ENCODE peak calls at places on chromosome 21, in eight cellular contexts. C is fibroblast of mammary gland; B is astrocyte; X is germinal center; I is AG09319; A is immature natural killer cell; K is hypothalamus; Z is activated T-helper 1 cell treated with anti-CD3 and anti-CD28 coated beads, Interleukin-12 subunit alpha, Interleukin-12 subunit beta, Interleukin-2, Interleukin-4 antibody, amounts not matched to agents 30 ng/mL and 10 ng/mL and 1 ng/mL, durations not matched to agents 14 hours and 24 hours and 36 hours. V is an unnamed sample.

GRCh38 chr21:26115346-26115745 is 55.2 kb downstream of the APP start:
- DNase-seq in I (peak; percentile 16), C (no peak), A (no peak), Z (no peak), X (no peak), K (no peak), B (no peak), V (no peak)

GRCh38 chr21:27129694-27130093 is 162.8 kb upstream of the ADAMTS5 start:
- DNase-seq in C (no peak), Z (no peak), X (no peak), A (no peak), I (no peak), K (no peak), B (no peak), V (no peak)

GRCh38 chr21:42991992-42992740 is 17.8 kb downstream of the PKNOX1 start:
- DNase-seq in I (no peak), C (peak; percentile 91), Z (no peak), A (no peak), B (peak; percentile 89), X (no peak), K (no peak), V (peak; percentile 46)

GRCh38 chr21:18461743-18462142 is 58.2 kb upstream of the TMPRSS15 start:
- DNase-seq in C (no peak), I (no peak), B (no peak), X (no peak), K (no peak), Z (no peak), A (no peak), V (no peak)

GRCh38 chr21:41848971-41849580 is 30.1 kb downstream of the PRDM15 start:
- DNase-seq in K (no peak), Z (no peak), X (no peak), A (no peak), C (no peak), I (no peak), B (no peak), V (no peak)

GRCh38 chr21:17461014-17461413 is 51.8 kb upstream of the CXADR start:
- DNase-seq in B (peak; percentile 93), X (no peak), Z (no peak), C (peak; percentile 93), A (no peak), I (no peak), K (no peak), V (no peak)

GRCh38 chr21:44450999-44451398 is 4.3 kb upstream of the LRRC3 start:
- DNase-seq in C (no peak), I (no peak), K (no peak), X (no peak), Z (no peak), A (no peak), B (no peak), V (no peak)

GRCh38 chr21:38679531-38679930 is 126.2 kb upstream of the ETS2 start:
- DNase-seq in Z (no peak), K (no peak), C (peak; percentile 60), I (no peak), X (no peak), B (peak; percentile 83), A (peak; percentile 10), V (no peak)

GRCh38 chr21:28516996-28517592 is 475.6 kb downstream of the LTN1 start:
- DNase-seq in C (peak; percentile 27), I (no peak), A (peak; percentile 54), X (peak; percentile 65), B (peak; percentile 26), K (peak; percentile 1), Z (peak; percentile 43), V (peak; percentile 92)

GRCh38 chr21:46112731-46113215 is 14.9 kb downstream of the COL6A2 start:
- DNase-seq in K (no peak), B (no peak), X (no peak), Z (no peak), C (no peak), A (no peak), I (no peak), V (no peak)

GRCh38 chr21:43912910-43913309 is 47.9 kb downstream of the AGPAT3 start:
- DNase-seq in X (no peak), K (no peak), A (no peak), Z (no peak), I (no peak), C (no peak), B (no peak), V (no peak)

GRCh38 chr21:38913120-38913975 is 107.6 kb downstream of the ETS2 start:
- DNase-seq in C (peak; percentile 84), X (no peak), K (no peak), Z (no peak), B (peak; percentile 67), A (no peak), I (no peak), V (peak; percentile 78)

GRCh38 chr21:23955130-23955873 is 1652.0 kb downstream of the MRPL39 start:
- DNase-seq in X (no peak), Z (no peak), C (no peak), A (no peak), I (no peak), B (no peak), K (no peak), V (no peak)

GRCh38 chr21:45469273-45470086 is 64.5 kb downstream of the COL18A1 start:
- DNase-seq in A (no peak), Z (no peak), X (no peak), K (peak; percentile 17), B (no peak), C (no peak), I (no peak), V (no peak)

GRCh38 chr21:41611966-41612606 is 104.1 kb upstream of the TMPRSS2 start:
- DNase-seq in K (no peak), I (no peak), A (no peak), B (peak; percentile 20), Z (no peak), C (peak; percentile 47), X (peak; percentile 45), V (peak; percentile 73)

GRCh38 chr21:38660333-38661295 is 145.1 kb upstream of the ETS2 start:
- DNase-seq in C (no peak), K (no peak), A (no peak), I (no peak), Z (no peak), X (no peak), B (no peak), V (peak; percentile 66)

GRCh38 chr21:31731112-31731801 is 661 bp downstream of the SCAF4 start:
- DNase-seq in A (peak; percentile 59), K (peak; percentile 44), I (no peak), X (peak; percentile 69), C (peak; percentile 34), Z (peak; percentile 30), B (no peak), V (peak; percentile 62)

GRCh38 chr21:46459356-46460112 is 843 bp downstream of the DIP2A start:
- DNase-seq in C (peak; percentile 44), X (no peak), Z (no peak), B (peak; percentile 27), K (no peak), A (no peak), I (no peak), V (peak; percentile 58)

GRCh38 chr21:34513109-34513675 is 1.2 kb upstream of the KCNE1 start:
- DNase-seq in B (no peak), C (peak; percentile 32), K (no peak), I (no peak), Z (no peak), X (no peak), A (no peak), V (no peak)

GRCh38 chr21:21034046-21034445 is 35.8 kb downstream of the NCAM2 start:
- DNase-seq in X (no peak), C (no peak), K (no peak), A (no peak), B (no peak), I (no peak), Z (no peak), V (no peak)

GRCh38 chr21:38903578-38904193 is 98.0 kb downstream of the ETS2 start:
- DNase-seq in X (no peak), C (no peak), Z (no peak), B (no peak), I (no peak), K (no peak), A (no peak), V (no peak)

GRCh38 chr21:32317726-32318125 is 19.1 kb downstream of the MRAP start:
- DNase-seq in K (no peak), B (no peak), I (no peak), A (no peak), C (no peak), X (no peak), Z (no peak), V (no peak)

GRCh38 chr21:15291621-15292266 is 226.9 kb upstream of the NRIP1 start:
- DNase-seq in I (no peak), C (no peak), Z (no peak), K (no peak), B (no peak), X (no peak), A (no peak), V (no peak)

GRCh38 chr21:41318218-41318617 is 1.6 kb downstream of the FAM3B start:
- DNase-seq in I (no peak), Z (no peak), K (no peak), B (no peak), A (no peak), X (no peak), C (no peak), V (no peak)

GRCh38 chr21:45745256-45745655 is 101.7 kb downstream of the PCBP3 start:
- DNase-seq in Z (no peak), A (no peak), I (no peak), K (no peak), B (no peak), X (no peak), C (no peak), V (no peak)

GRCh38 chr21:31630062-31630711 is 29.3 kb upstream of the SOD1 start:
- DNase-seq in I (peak; percentile 24), Z (no peak), B (peak; percentile 88), C (peak; percentile 96), A (no peak), K (no peak), X (no peak), V (no peak)

GRCh38 chr21:34519013-34519412 is 7.0 kb upstream of the KCNE1 start:
- DNase-seq in I (no peak), C (no peak), Z (no peak), A (no peak), X (no peak), B (no peak), K (no peak), V (no peak)